ENCODE peak calls at places on chromosomes 2 and 18, in four cellular contexts. S is OCI-LY7, A is GM23248, F is HCT116. Y is an unnamed sample.

GRCh38 chr2:1707771-1708351 is 36.5 kb downstream of the PXDN start:
- DNase-seq in S (no peak), F (no peak), A (peak; percentile 94), Y (peak; percentile 92)

GRCh38 chr2:135820003-135820618 is 16.9 kb downstream of the LCT start:
- DNase-seq in F (no peak), A (peak; percentile 63), S (no peak), Y (no peak)

GRCh38 chr18:12038082-12038660 is 55.5 kb upstream of the ANKRD62 start:
- DNase-seq in S (no peak), F (no peak), A (peak; percentile 78), Y (peak; percentile 54)

GRCh38 chr2:86671304-86671981 is 47.8 kb upstream of the RNF103 start:
- DNase-seq in S (no peak), F (no peak), A (peak; percentile 0), Y (no peak)

GRCh38 chr2:150630587-150631235 is 143.2 kb upstream of the RND3 start:
- DNase-seq in F (no peak), A (peak; percentile 81), S (no peak), Y (peak; percentile 54)

GRCh38 chr2:31414601-31415241 is at the start of gene XDH:
- DNase-seq in A (peak; percentile 75), S (no peak), F (no peak), Y (no peak)

GRCh38 chr18:58452392-58453166 is 176.3 kb downstream of the ALPK2 start:
- DNase-seq in A (no peak), S (no peak), F (no peak), Y (no peak)

GRCh38 chr2:168424112-168424951 is 31.7 kb upstream of the CERS6 start:
- DNase-seq in F (no peak), S (no peak), A (no peak), Y (no peak)

GRCh38 chr18:28175930-28176673 is 828 bp downstream of the CDH2 start:
- DNase-seq in F (no peak), S (no peak), A (peak; percentile 66), Y (peak; percentile 61)

GRCh38 chr2:120599064-120599463 is 136.6 kb upstream of the GLI2 start:
- DNase-seq in A (no peak), S (no peak), F (no peak), Y (no peak)

GRCh38 chr2:211737282-211737681 is 801.3 kb downstream of the ERBB4 start:
- DNase-seq in S (no peak), F (no peak), A (peak; percentile 1), Y (no peak)

GRCh38 chr18:44731866-44732555 is 51.3 kb downstream of the SETBP1 start:
- DNase-seq in S (no peak), F (no peak), A (peak; percentile 66), Y (no peak)

GRCh38 chr2:200188851-200189250 is 117.6 kb upstream of the SPATS2L start:
- DNase-seq in S (no peak), A (no peak), F (no peak), Y (no peak)

GRCh38 chr18:77119101-77119850 is 13.3 kb downstream of the MBP start:
- DNase-seq in F (no peak), S (no peak), A (no peak), Y (no peak)

GRCh38 chr2:46363535-46364170 is 66.4 kb downstream of the EPAS1 start:
- DNase-seq in A (peak; percentile 66), F (no peak), S (no peak), Y (no peak)

GRCh38 chr2:46366675-46367067 is 69.5 kb downstream of the EPAS1 start:
- DNase-seq in F (no peak), S (no peak), A (no peak), Y (no peak)

GRCh38 chr2:46365913-46366674 is 68.9 kb downstream of the EPAS1 start:
- DNase-seq in A (peak; percentile 57), F (no peak), S (no peak), Y (no peak)

GRCh38 chr2:46362667-46363012 is 65.4 kb downstream of the EPAS1 start:
- DNase-seq in F (no peak), S (no peak), A (peak; percentile 17), Y (no peak)

DNA sequence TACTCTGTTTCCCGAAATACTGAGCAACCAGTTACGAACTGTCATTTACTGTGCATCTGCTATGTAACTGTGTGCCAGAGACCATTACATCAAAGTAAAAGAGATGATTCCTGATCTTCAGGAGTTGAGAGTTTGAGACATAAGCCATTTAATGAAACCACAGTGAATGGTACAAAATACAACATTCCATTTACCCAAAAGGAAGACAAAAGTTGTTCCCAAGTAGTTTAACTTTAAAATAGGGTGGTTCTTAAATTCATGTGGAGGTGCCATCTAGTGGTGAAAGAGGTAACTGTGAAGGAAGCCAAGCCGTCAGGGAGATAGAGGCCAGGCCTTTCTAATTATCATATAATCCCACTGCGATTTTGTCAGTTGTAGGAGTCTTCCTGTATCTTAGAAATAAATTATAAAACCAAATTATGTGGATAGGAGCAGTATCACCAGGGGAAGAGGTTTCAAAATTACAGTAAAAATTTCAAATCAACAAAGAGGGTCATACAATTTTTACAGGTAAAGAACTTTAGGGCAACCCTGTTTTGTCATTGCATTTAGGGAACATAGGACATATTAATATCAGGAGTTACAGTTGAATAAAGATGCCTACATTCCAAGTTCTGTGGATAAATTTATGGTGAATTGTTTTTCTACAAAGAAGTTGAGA is 67.7 kb downstream of the EPAS1 start:
- DNase-seq in F (peak; percentile 16), S (peak; percentile 56), A (peak; percentile 79), Y (peak; percentile 67)
- TF ChIP-seq EZH2phosphoT487 in F (no peak), S (no peak), A (no peak), Y (no peak)

GRCh38 chr2:138846216-138846821 is 66.1 kb upstream of the NXPH2 start:
- DNase-seq in S (peak; percentile 59), F (peak; percentile 21), A (peak; percentile 57), Y (peak; percentile 50)
- H3K4me3 ChIP-seq in S (no peak overlapping the region), F (no peak overlapping the region), A (no peak overlapping the region), Y (no peak overlapping the region)

GRCh38 chr2:26756337-26756736 is 7.7 kb upstream of the SLC35F6 start:
- DNase-seq in S (no peak), A (no peak), F (no peak), Y (no peak)
- H3K4me1 ChIP-seq in S (peaks cover 37% of the 10 kb centered on the region), A (peaks cover 30% of the 10 kb centered on the region), F (peaks cover 42% of the 10 kb centered on the region), Y (peaks cover 25% of the 10 kb centered on the region)

DNA sequence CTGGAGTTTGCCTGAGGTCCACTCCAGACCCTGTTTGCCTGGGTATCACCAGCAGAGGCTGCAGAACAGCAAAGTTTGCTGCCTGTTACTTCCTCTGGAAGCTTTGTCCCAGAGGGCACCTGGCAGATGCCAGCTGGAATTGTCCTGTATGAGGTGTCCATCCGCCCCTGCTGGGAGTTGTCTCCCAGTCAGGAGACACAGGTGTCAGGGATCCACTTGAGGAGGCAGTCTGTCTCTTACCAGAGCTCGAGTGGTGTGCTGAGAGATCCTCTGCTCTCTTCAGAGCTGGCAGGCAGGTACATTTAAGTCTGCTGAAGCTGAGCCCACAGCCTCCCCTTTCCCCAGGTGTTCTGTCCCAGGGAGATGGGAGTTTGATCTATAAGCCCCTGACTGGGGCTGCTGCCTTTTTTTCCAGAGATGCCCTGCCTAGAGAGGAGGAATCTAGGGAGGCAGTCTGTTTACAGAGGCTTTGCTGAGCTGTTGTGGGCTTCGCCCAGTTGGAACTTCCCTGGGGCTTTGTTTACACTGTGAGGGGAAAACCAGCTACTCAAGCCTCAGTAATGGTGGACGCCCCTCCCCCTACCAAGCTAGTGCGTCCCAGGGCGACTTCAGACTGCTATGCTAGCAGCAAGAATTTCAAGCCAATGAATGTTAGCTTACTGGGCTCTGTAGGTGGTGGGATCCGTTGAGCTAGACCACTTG is 34.7 kb downstream of the TFPI start:
- DNase-seq in A (no peak), F (no peak), S (no peak), Y (peak; percentile 64)
- TF ChIP-seq EZH2phosphoT487 in A (no peak), F (no peak), S (no peak), Y (no peak)

GRCh38 chr2:64422466-64422865 is 31.5 kb upstream of the LGALSL start:
- DNase-seq in S (no peak), A (peak; percentile 59), F (no peak), Y (no peak)
- H3K4me3 ChIP-seq in S (no peak overlapping the region), A (no peak overlapping the region), F (no peak overlapping the region), Y (no peak overlapping the region)

DNA sequence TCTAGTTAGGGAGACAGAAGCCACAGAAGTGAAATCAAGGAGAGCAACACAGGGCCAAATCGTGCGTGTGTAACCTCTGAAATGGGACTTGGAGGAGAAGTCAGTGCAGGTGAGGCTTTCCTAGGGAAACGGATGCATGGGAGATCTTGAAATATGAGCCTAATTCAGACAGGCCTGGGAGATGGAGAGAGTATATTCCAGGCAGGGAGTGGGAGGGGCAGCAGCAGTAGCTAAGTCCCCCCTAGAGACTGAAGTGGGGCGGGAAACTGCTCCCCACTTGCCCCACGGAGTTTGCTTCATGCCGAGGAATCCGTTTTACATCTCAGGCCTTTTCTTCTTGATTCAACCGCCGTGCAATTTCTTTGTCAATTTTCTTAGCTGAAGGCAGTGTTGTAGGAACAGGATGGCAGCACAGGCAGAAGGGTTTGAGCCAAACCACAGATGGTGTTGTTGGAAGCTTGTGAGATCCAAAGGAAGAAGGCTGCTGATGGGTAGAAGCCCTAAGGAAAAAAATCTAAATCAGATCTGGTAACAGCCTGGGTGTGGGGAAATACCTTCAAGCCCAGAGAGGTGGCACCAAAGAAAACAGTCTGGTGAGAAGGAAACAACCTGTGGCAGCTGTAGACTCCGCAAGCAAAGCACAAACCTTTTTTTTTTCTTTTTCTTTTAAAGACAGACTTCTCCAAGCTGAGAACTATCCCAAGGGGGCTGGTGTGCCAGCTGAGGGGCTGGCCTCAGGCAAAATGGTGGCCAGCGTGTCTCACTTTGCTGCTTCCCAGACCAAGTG is 40.2 kb downstream of the EPAS1 start:
- DNase-seq in F (no peak), A (no peak), S (no peak), Y (no peak)
- H3K4me1 ChIP-seq in F (peaks cover 3% of the 10 kb centered on the region), A (peaks cover 53% of the 10 kb centered on the region), S (no peaks in the 10 kb centered on the region), Y (peaks cover 18% of the 10 kb centered on the region)

GRCh38 chr18:54641734-54642133 is 50.7 kb downstream of the DYNAP start:
- DNase-seq in S (no peak), F (no peak), A (no peak), Y (no peak)

GRCh38 chr18:54647176-54647575 is 56.1 kb downstream of the DYNAP start:
- DNase-seq in A (peak; percentile 7), S (peak; percentile 31), F (peak; percentile 34), Y (peak; percentile 53)
- TF ChIP-seq EZH2phosphoT487 in A (no peak), S (no peak), F (no peak), Y (no peak)

GRCh38 chr2:85584857-85585780 is 888 bp downstream of the VAMP5 start:
- DNase-seq in A (peak; percentile 82), S (no peak), F (no peak), Y (no peak)

GRCh38 chr2:85584354-85584856 is at the start of gene VAMP5:
- DNase-seq in S (no peak), A (peak; percentile 68), F (no peak), Y (peak; percentile 49)

GRCh38 chr2:85588218-85589044 is 4.2 kb downstream of the VAMP5 start:
- DNase-seq in A (no peak), S (no peak), F (no peak), Y (no peak)

GRCh38 chr2:85583667-85584353 is 421 bp upstream of the VAMP5 start:
- DNase-seq in A (peak; percentile 41), F (no peak), S (no peak), Y (no peak)

GRCh38 chr2:85585781-85586105 is 1.5 kb downstream of the VAMP5 start:
- DNase-seq in F (no peak), S (no peak), A (peak; percentile 73), Y (no peak)
- H3K4me3 ChIP-seq in F (no peak overlapping the region), S (no peak overlapping the region), A (peak overlapping the region; percentile 78), Y (no peak overlapping the region)

GRCh38 chr2:233418052-233418760 is 63.9 kb downstream of the DGKD start:
- DNase-seq in F (no peak), S (peak; percentile 29), A (no peak), Y (no peak)
- H3K4me1 ChIP-seq in F (peaks cover 98% of the 10 kb centered on the region), S (peaks cover 72% of the 10 kb centered on the region), A (peaks cover 26% of the 10 kb centered on the region), Y (peaks cover 10% of the 10 kb centered on the region)

Y was measured in neural progenitor cell.